ENCODE peak calls at places on chromosomes 16 and 17, in six cellular contexts. A is neural crest cell; W is activated CD4-positive, alpha-beta memory T cell treated with anti-CD3 and anti-CD28 coated beads, Interleukin-2, amount 10 ng/mL, durations not matched to agents 7 days and 5 days; U is HTR-8/SVneo; B is stimulated activated CD8-positive, alpha-beta memory T cell treated with anti-CD3 and anti-CD28 coated beads, Interleukin-4, amount 100 ng/mL, for 48 hours; D is mammary epithelial cell. J is an unnamed sample.

GRCh38 chr16:1204941-1205340 is 20.1 kb downstream of the TPSG1 start:
- DNase-seq in B (no peak), D (no peak), U (no peak), A (no peak), W (no peak), J (no peak)

GRCh38 chr16:58614212-58614611 is 15.4 kb downstream of the CNOT1 start:
- DNase-seq in U (no peak), W (no peak), D (peak; percentile 79), B (no peak), A (no peak), J (no peak)

GRCh38 chr16:10579965-10580918 is at the start of gene EMP2:
- DNase-seq in W (no peak), B (peak; percentile 26), U (peak; percentile 88), A (peak; percentile 63), D (peak; percentile 80), J (peak; percentile 72)

GRCh38 chr17:9959377-9959981 is 54.4 kb upstream of the RCVRN start:
- DNase-seq in A (peak; percentile 71), B (peak; percentile 72), U (peak; percentile 61), D (peak; percentile 12), W (peak; percentile 19), J (peak; percentile 15)

GRCh38 chr17:81393684-81394376 is 1.4 kb upstream of the BAHCC1 start:
- DNase-seq in D (peak; percentile 99), B (peak; percentile 95), W (peak; percentile 76), U (peak; percentile 99), A (peak; percentile 100), J (peak; percentile 100)

GRCh38 chr16:17590711-17591654 is 120.2 kb upstream of the XYLT1 start:
- DNase-seq in D (no peak), W (peak; percentile 77), U (no peak), A (no peak), B (peak; percentile 76), J (no peak)

GRCh38 chr17:8964801-8965393 is 610 bp downstream of the PIK3R5 start:
- DNase-seq in B (peak; percentile 65), A (no peak), W (peak; percentile 55), U (no peak), D (no peak), J (no peak)

GRCh38 chr16:70470927-70471341 is 16.5 kb downstream of the FCSK start:
- DNase-seq in A (peak; percentile 32), W (no peak), D (no peak), U (peak; percentile 59), B (no peak), J (no peak)

GRCh38 chr16:67243481-67243880 is 3.8 kb downstream of the FHOD1 start:
- DNase-seq in U (no peak), B (no peak), A (no peak), W (no peak), D (no peak), J (no peak)

GRCh38 chr17:80083136-80083661 is 18.2 kb upstream of the GAA start:
- DNase-seq in U (no peak), A (no peak), W (no peak), D (no peak), B (no peak), J (no peak)